ENCODE peak calls at places on chromosomes 3 and 15, in ten cellular contexts. One of them, this sample, is unnamed.

GRCh38 chr15:59008086-59008485 is 20.6 kb downstream of the RNF111 start:
- DNase-seq in PC-9: no peak
- DNase-seq in esophagus squamous epithelium: no peak
- DNase-seq in H1: no peak
- DNase-seq in astrocyte: no peak
- DNase-seq in heart left ventricle: no peak
- DNase-seq in hepatocyte: no peak
- DNase-seq in uterus: no peak
- DNase-seq in OCI-LY7: no peak
- DNase-seq in cardiac muscle cell: no peak
- DNase-seq in this sample: no peak

GRCh38 chr3:51622868-51623267 is 48.2 kb upstream of the TEX264 start:
- DNase-seq in PC-9: no peak
- DNase-seq in esophagus squamous epithelium: no peak
- DNase-seq in H1: no peak
- DNase-seq in astrocyte: peak; percentile 14
- DNase-seq in heart left ventricle: peak; percentile 37
- DNase-seq in hepatocyte: peak; percentile 28
- DNase-seq in uterus: no peak
- DNase-seq in OCI-LY7: no peak
- DNase-seq in cardiac muscle cell: peak; percentile 78
- DNase-seq in this sample: no peak

GRCh38 chr15:27234593-27234992 is 263.6 kb downstream of the GABRG3 start:
- DNase-seq in PC-9: no peak
- DNase-seq in esophagus squamous epithelium: no peak
- DNase-seq in H1: no peak
- DNase-seq in astrocyte: peak; percentile 18
- DNase-seq in heart left ventricle: no peak
- DNase-seq in hepatocyte: no peak
- DNase-seq in uterus: no peak
- DNase-seq in OCI-LY7: no peak
- DNase-seq in cardiac muscle cell: no peak
- DNase-seq in this sample: no peak

GRCh38 chr3:87949189-87949878 is 109.5 kb downstream of the CGGBP1 start:
- DNase-seq in PC-9: no peak
- DNase-seq in esophagus squamous epithelium: no peak
- DNase-seq in H1: no peak
- DNase-seq in astrocyte: no peak
- DNase-seq in heart left ventricle: no peak
- DNase-seq in hepatocyte: no peak
- DNase-seq in uterus: no peak
- DNase-seq in OCI-LY7: no peak
- DNase-seq in cardiac muscle cell: no peak
- DNase-seq in this sample: no peak

GRCh38 chr15:31326729-31327673 is at the start of gene KLF13:
- DNase-seq in PC-9: no peak
- DNase-seq in esophagus squamous epithelium: no peak
- DNase-seq in H1: no peak
- DNase-seq in astrocyte: no peak
- DNase-seq in heart left ventricle: peak; percentile 82
- DNase-seq in hepatocyte: peak; percentile 88
- DNase-seq in uterus: no peak
- DNase-seq in OCI-LY7: no peak
- DNase-seq in cardiac muscle cell: peak; percentile 77
- DNase-seq in this sample: no peak

GRCh38 chr3:174441588-174442316 is 417.4 kb upstream of the NAALADL2 start:
- DNase-seq in PC-9: no peak
- DNase-seq in esophagus squamous epithelium: no peak
- DNase-seq in H1: no peak
- DNase-seq in astrocyte: peak; percentile 22
- DNase-seq in heart left ventricle: no peak
- DNase-seq in hepatocyte: no peak
- DNase-seq in uterus: no peak
- DNase-seq in OCI-LY7: no peak
- DNase-seq in cardiac muscle cell: peak; percentile 45
- DNase-seq in this sample: no peak

GRCh38 chr3:145272684-145273083 is 888.3 kb downstream of the PLOD2 start:
- DNase-seq in PC-9: no peak
- DNase-seq in esophagus squamous epithelium: no peak
- DNase-seq in H1: no peak
- DNase-seq in astrocyte: no peak
- DNase-seq in heart left ventricle: no peak
- DNase-seq in hepatocyte: peak; percentile 6
- DNase-seq in uterus: no peak
- DNase-seq in OCI-LY7: no peak
- DNase-seq in cardiac muscle cell: peak; percentile 66
- DNase-seq in this sample: no peak

GRCh38 chr15:38028869-38029268 is 94.4 kb downstream of the TMCO5A start:
- DNase-seq in PC-9: no peak
- DNase-seq in esophagus squamous epithelium: no peak
- DNase-seq in H1: no peak
- DNase-seq in astrocyte: peak; percentile 15
- DNase-seq in heart left ventricle: no peak
- DNase-seq in hepatocyte: no peak
- DNase-seq in uterus: no peak
- DNase-seq in OCI-LY7: no peak
- DNase-seq in cardiac muscle cell: peak; percentile 53
- DNase-seq in this sample: no peak

GRCh38 chr15:62124176-62124952 is 40.7 kb downstream of the C2CD4B start:
- DNase-seq in PC-9: no peak
- DNase-seq in esophagus squamous epithelium: no peak
- DNase-seq in H1: no peak
- DNase-seq in astrocyte: peak; percentile 53
- DNase-seq in heart left ventricle: no peak
- DNase-seq in hepatocyte: no peak
- DNase-seq in uterus: no peak
- DNase-seq in OCI-LY7: peak; percentile 6
- DNase-seq in cardiac muscle cell: peak; percentile 60
- DNase-seq in this sample: no peak

GRCh38 chr3:10187944-10188343 is 23.2 kb downstream of the IRAK2 start:
- DNase-seq in PC-9: no peak
- DNase-seq in esophagus squamous epithelium: no peak
- DNase-seq in H1: no peak
- DNase-seq in astrocyte: no peak
- DNase-seq in heart left ventricle: no peak
- DNase-seq in hepatocyte: no peak
- DNase-seq in uterus: no peak
- DNase-seq in OCI-LY7: no peak
- DNase-seq in cardiac muscle cell: no peak
- DNase-seq in this sample: no peak
- H3K27ac ChIP-seq in PC-9: no peak overlapping the region
- H3K27ac ChIP-seq in esophagus squamous epithelium: peak overlapping the region; percentile 21
- H3K27ac ChIP-seq in H1: no peak overlapping the region
- H3K27ac ChIP-seq in astrocyte: no peak overlapping the region
- H3K27ac ChIP-seq in heart left ventricle: no peak overlapping the region
- H3K27ac ChIP-seq in hepatocyte: no peak overlapping the region
- H3K27ac ChIP-seq in uterus: no peak overlapping the region
- H3K27ac ChIP-seq in OCI-LY7: no peak overlapping the region
- H3K27ac ChIP-seq in cardiac muscle cell: no peak overlapping the region
- H3K27ac ChIP-seq in this sample: peak overlapping the region; percentile 20

GRCh38 chr3:30626443-30627181 is 20.2 kb downstream of the TGFBR2 start:
- DNase-seq in PC-9: no peak
- DNase-seq in esophagus squamous epithelium: no peak
- DNase-seq in H1: no peak
- DNase-seq in astrocyte: peak; percentile 85
- DNase-seq in heart left ventricle: no peak
- DNase-seq in hepatocyte: no peak
- DNase-seq in uterus: no peak
- DNase-seq in OCI-LY7: no peak
- DNase-seq in cardiac muscle cell: peak; percentile 65
- DNase-seq in this sample: no peak

GRCh38 chr3:30625541-30626438 is 19.4 kb downstream of the TGFBR2 start:
- DNase-seq in PC-9: peak; percentile 43
- DNase-seq in esophagus squamous epithelium: no peak
- DNase-seq in H1: no peak
- DNase-seq in astrocyte: peak; percentile 90
- DNase-seq in heart left ventricle: no peak
- DNase-seq in hepatocyte: peak; percentile 43
- DNase-seq in uterus: no peak
- DNase-seq in OCI-LY7: no peak
- DNase-seq in cardiac muscle cell: peak; percentile 64
- DNase-seq in this sample: no peak

GRCh38 chr3:30620402-30621360 is 14.3 kb downstream of the TGFBR2 start:
- DNase-seq in PC-9: no peak
- DNase-seq in esophagus squamous epithelium: no peak
- DNase-seq in H1: no peak
- DNase-seq in astrocyte: no peak
- DNase-seq in heart left ventricle: no peak
- DNase-seq in hepatocyte: no peak
- DNase-seq in uterus: no peak
- DNase-seq in OCI-LY7: no peak
- DNase-seq in cardiac muscle cell: no peak
- DNase-seq in this sample: no peak

GRCh38 chr3:30622047-30622545 is 15.7 kb downstream of the TGFBR2 start:
- DNase-seq in PC-9: no peak
- DNase-seq in esophagus squamous epithelium: no peak
- DNase-seq in H1: no peak
- DNase-seq in astrocyte: no peak
- DNase-seq in heart left ventricle: no peak
- DNase-seq in hepatocyte: no peak
- DNase-seq in uterus: no peak
- DNase-seq in OCI-LY7: no peak
- DNase-seq in cardiac muscle cell: no peak
- DNase-seq in this sample: no peak

DNA sequence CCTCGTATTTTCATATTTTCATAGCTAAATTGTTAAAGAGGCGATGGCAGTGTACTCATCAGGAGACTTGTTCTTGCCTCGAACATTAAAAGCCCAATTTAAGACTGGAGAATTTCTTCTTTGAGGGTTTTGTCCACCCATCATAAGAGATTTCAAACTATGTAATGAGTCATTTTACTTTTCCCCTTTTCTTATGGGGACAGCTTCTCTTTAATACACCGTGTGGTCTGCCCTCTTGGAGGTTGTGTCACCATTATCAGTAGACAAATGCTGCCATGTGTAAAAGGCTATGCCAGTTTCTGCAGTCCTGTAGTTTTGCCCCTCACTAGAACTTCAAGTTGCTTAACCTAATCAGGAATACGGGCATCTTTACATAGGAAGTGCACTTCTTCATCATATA is 17.0 kb downstream of the TGFBR2 start:
- DNase-seq in PC-9: no peak
- DNase-seq in esophagus squamous epithelium: no peak
- DNase-seq in H1: no peak
- DNase-seq in astrocyte: peak; percentile 70
- DNase-seq in heart left ventricle: no peak
- DNase-seq in hepatocyte: no peak
- DNase-seq in uterus: no peak
- DNase-seq in OCI-LY7: no peak
- DNase-seq in cardiac muscle cell: no peak
- DNase-seq in this sample: no peak
- H3K4me1 ChIP-seq in PC-9: peaks cover 27% of the 10 kb centered on the region
- H3K4me1 ChIP-seq in esophagus squamous epithelium: peaks cover 16% of the 10 kb centered on the region
- H3K4me1 ChIP-seq in H1: no peaks in the 10 kb centered on the region
- H3K4me1 ChIP-seq in astrocyte: peaks cover 31% of the 10 kb centered on the region
- H3K4me1 ChIP-seq in heart left ventricle: peaks cover 98% of the 10 kb centered on the region
- H3K4me1 ChIP-seq in hepatocyte: peaks cover 3% of the 10 kb centered on the region
- H3K4me1 ChIP-seq in uterus: peaks cover 10% of the 10 kb centered on the region
- H3K4me1 ChIP-seq in OCI-LY7: peaks cover 97% of the 10 kb centered on the region
- H3K4me1 ChIP-seq in cardiac muscle cell: no peaks in the 10 kb centered on the region
- H3K4me1 ChIP-seq in this sample: peaks cover 64% of the 10 kb centered on the region

DNA sequence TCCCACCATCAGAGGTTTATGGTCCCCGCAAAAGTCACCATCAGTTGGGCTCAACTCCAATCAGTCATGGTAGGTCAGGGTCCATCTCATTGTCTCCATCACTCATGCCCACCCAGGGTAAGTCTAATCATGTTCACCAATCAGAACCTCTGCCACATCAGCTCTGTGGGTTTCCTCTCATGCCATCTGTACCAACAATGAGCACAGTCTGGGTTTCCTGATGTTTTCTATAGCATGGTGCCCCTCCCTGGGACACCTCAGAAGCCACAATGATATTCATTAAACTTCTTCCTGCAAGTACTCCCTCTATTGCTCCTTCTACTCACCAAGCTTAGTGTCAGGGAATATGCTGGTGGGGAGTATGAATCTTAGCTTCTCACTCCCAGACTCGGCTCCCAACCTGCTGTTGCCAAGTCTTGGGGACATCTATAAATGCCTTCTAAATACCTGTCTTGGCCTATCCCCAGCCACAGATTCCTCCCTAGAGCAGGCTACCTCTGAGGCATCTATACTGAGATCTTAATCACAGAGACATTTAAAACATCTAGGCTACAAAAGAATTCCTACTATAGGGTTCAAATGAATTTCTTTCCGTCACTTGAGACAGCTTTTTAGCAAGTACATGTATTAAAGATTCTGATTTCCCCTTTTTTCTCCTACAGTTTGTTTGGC is 5.0 kb upstream of the CCR2 start:
- DNase-seq in PC-9: no peak
- DNase-seq in esophagus squamous epithelium: no peak
- DNase-seq in H1: no peak
- DNase-seq in astrocyte: no peak
- DNase-seq in heart left ventricle: no peak
- DNase-seq in hepatocyte: no peak
- DNase-seq in uterus: no peak
- DNase-seq in OCI-LY7: no peak
- DNase-seq in cardiac muscle cell: no peak
- DNase-seq in this sample: no peak
- TF ChIP-seq CTCF in PC-9: no peak
- TF ChIP-seq CTCF in esophagus squamous epithelium: no peak
- TF ChIP-seq CTCF in H1: no peak
- TF ChIP-seq CTCF in astrocyte: no peak
- TF ChIP-seq CTCF in heart left ventricle: no peak
- TF ChIP-seq CTCF in hepatocyte: no peak
- TF ChIP-seq CTCF in uterus: no peak
- TF ChIP-seq CTCF in OCI-LY7: no peak
- TF ChIP-seq CTCF in cardiac muscle cell: no peak
- TF ChIP-seq CTCF in this sample: no peak

GRCh38 chr3:30605005-30605404 is 1.4 kb upstream of the TGFBR2 start:
- DNase-seq in PC-9: no peak
- DNase-seq in esophagus squamous epithelium: no peak
- DNase-seq in H1: no peak
- DNase-seq in astrocyte: no peak
- DNase-seq in heart left ventricle: no peak
- DNase-seq in hepatocyte: no peak
- DNase-seq in uterus: no peak
- DNase-seq in OCI-LY7: no peak
- DNase-seq in cardiac muscle cell: no peak
- DNase-seq in this sample: no peak
- H3K27ac ChIP-seq in PC-9: no peak overlapping the region
- H3K27ac ChIP-seq in esophagus squamous epithelium: peak overlapping the region; percentile 98
- H3K27ac ChIP-seq in H1: no peak overlapping the region
- H3K27ac ChIP-seq in astrocyte: no peak overlapping the region
- H3K27ac ChIP-seq in heart left ventricle: peak overlapping the region; percentile 7
- H3K27ac ChIP-seq in hepatocyte: peak overlapping the region; percentile 94
- H3K27ac ChIP-seq in uterus: peak overlapping the region; percentile 98
- H3K27ac ChIP-seq in OCI-LY7: peak overlapping the region; percentile 93
- H3K27ac ChIP-seq in cardiac muscle cell: no peak overlapping the region
- H3K27ac ChIP-seq in this sample: peak overlapping the region; percentile 43

This sample was measured in thoracic aorta.